ENCODE peak calls at places on chromosome 7, in eight cellular contexts. F is B cell, X is AG04450, V is MM.1S, P is astrocyte of the spinal cord, S is AG09319, E is GM20000, Y is endothelial cell. T is an unnamed sample.

GRCh38 chr7:105257338-105257737 is 131.4 kb downstream of the SRPK2 start:
- DNase-seq in F (no peak), P (no peak), Y (no peak), S (no peak), E (no peak), X (no peak), V (peak), T (no peak)

GRCh38 chr7:64045301-64046040 is at the start of gene ZNF727:
- DNase-seq in Y (no peak), E (no peak), V (peak), S (no peak), P (no peak), X (no peak), F (peak), T (no peak)

GRCh38 chr7:157839672-157840167 is 502.9 kb downstream of the DNAJB6 start:
- DNase-seq in V (no peak), X (no peak), E (no peak), Y (no peak), F (no peak), S (no peak), P (no peak), T (no peak)

GRCh38 chr7:27462575-27463270 is 200.0 kb downstream of the HIBADH start:
- DNase-seq in P (peak), Y (no peak), V (no peak), E (no peak), S (no peak), F (no peak), X (no peak), T (no peak)

GRCh38 chr7:107860241-107860961 is 30.6 kb upstream of the DLD start:
- DNase-seq in S (no peak), F (no peak), X (no peak), V (no peak), Y (no peak), P (no peak), E (no peak), T (no peak)

GRCh38 chr7:115116773-115117715 is 195.2 kb downstream of the MDFIC start:
- DNase-seq in V (no peak), X (no peak), E (no peak), S (no peak), P (no peak), F (no peak), Y (no peak), T (no peak)

GRCh38 chr7:39672176-39672575 is 48.8 kb downstream of the RALA start:
- DNase-seq in X (no peak), Y (no peak), F (no peak), V (no peak), E (no peak), P (no peak), S (no peak), T (no peak)

GRCh38 chr7:29035044-29035740 is 77.1 kb upstream of the TRIL start:
- DNase-seq in X (no peak), S (no peak), Y (no peak), V (no peak), E (no peak), P (peak), F (no peak), T (no peak)

GRCh38 chr7:81484266-81484665 is 285.6 kb downstream of the HGF start:
- DNase-seq in F (no peak), S (peak), V (peak), E (no peak), X (peak), Y (peak), P (peak), T (no peak)

GRCh38 chr7:84193787-84194186 is 802 bp downstream of the SEMA3A start:
- DNase-seq in S (no peak), F (no peak), V (no peak), P (peak), Y (no peak), E (no peak), X (no peak), T (no peak)

GRCh38 chr7:157979631-157980340 is 607.8 kb downstream of the PTPRN2 start:
- DNase-seq in P (no peak), E (no peak), V (no peak), F (no peak), X (no peak), S (no peak), Y (no peak), T (no peak)

GRCh38 chr7:38244516-38244915 is 28.9 kb downstream of the TARP start:
- DNase-seq in S (no peak), E (no peak), V (no peak), X (no peak), F (no peak), Y (no peak), P (no peak), T (no peak)

GRCh38 chr7:77282897-77283296 is 83.3 kb upstream of the FGL2 start:
- DNase-seq in F (no peak), V (no peak), P (no peak), S (no peak), E (no peak), X (no peak), Y (no peak), T (no peak)

GRCh38 chr7:46393142-46393541 is 472.1 kb upstream of the IGFBP3 start:
- DNase-seq in V (no peak), P (no peak), F (no peak), E (no peak), S (no peak), Y (no peak), X (no peak), T (no peak)

GRCh38 chr7:111650456-111650999 is 88.2 kb upstream of the IMMP2L start:
- DNase-seq in E (no peak), Y (no peak), F (no peak), X (no peak), P (peak), S (peak), V (no peak), T (no peak)

GRCh38 chr7:4683884-4684565 is 1.9 kb downstream of the FOXK1 start:
- DNase-seq in P (peak), X (no peak), E (peak), V (peak), S (peak), F (peak), Y (no peak), T (peak)

GRCh38 chr7:105350906-105351305 is 37.8 kb downstream of the SRPK2 start:
- DNase-seq in V (no peak), E (no peak), P (no peak), Y (no peak), F (no peak), S (no peak), X (no peak), T (no peak)

GRCh38 chr7:87398441-87398840 is 53.0 kb downstream of the CROT start:
- DNase-seq in S (no peak), P (peak), E (no peak), Y (no peak), F (no peak), V (no peak), X (peak), T (no peak)

GRCh38 chr7:2032876-2033407 is 199.8 kb downstream of the MAD1L1 start:
- DNase-seq in F (no peak), P (no peak), S (no peak), X (no peak), V (no peak), E (no peak), Y (no peak), T (no peak)

GRCh38 chr7:96052289-96052688 is 269.6 kb downstream of the SLC25A13 start:
- DNase-seq in X (no peak), Y (no peak), E (no peak), S (no peak), F (no peak), P (no peak), V (no peak), T (no peak)

GRCh38 chr7:155169498-155170065 is 99.5 kb downstream of the HTR5A start:
- DNase-seq in F (no peak), X (no peak), S (no peak), E (no peak), V (no peak), P (no peak), Y (no peak), T (no peak)

GRCh38 chr7:158976468-158976848 is 120.1 kb downstream of the DYNC2I1 start:
- DNase-seq in P (no peak), Y (no peak), E (peak), S (no peak), F (no peak), V (no peak), X (no peak), T (no peak)

GRCh38 chr7:19146699-19147098 is 1.5 kb upstream of the FERD3L start:
- DNase-seq in V (peak), Y (peak), E (no peak), X (no peak), P (peak), F (no peak), S (no peak), T (peak)

GRCh38 chr7:152051968-152052367 is 26.5 kb downstream of the GALNT11 start:
- DNase-seq in E (no peak), X (no peak), V (no peak), P (no peak), S (no peak), F (no peak), Y (no peak), T (no peak)

GRCh38 chr7:152056621-152057274 is 31.3 kb downstream of the GALNT11 start:
- DNase-seq in S (no peak), X (no peak), V (no peak), P (no peak), E (no peak), Y (no peak), F (no peak), T (no peak)

GRCh38 chr7:152052772-152053171 is 27.3 kb downstream of the GALNT11 start:
- DNase-seq in F (no peak), Y (no peak), E (no peak), X (no peak), P (no peak), V (no peak), S (no peak), T (no peak)

GRCh38 chr7:152050547-152050971 is 25.1 kb downstream of the GALNT11 start:
- DNase-seq in P (peak), E (no peak), S (peak), V (no peak), F (no peak), Y (no peak), X (peak), T (no peak)

GRCh38 chr7:152054377-152055230 is 29.1 kb downstream of the GALNT11 start:
- DNase-seq in Y (no peak), V (no peak), X (peak), S (peak), F (no peak), P (peak), E (no peak), T (no peak)
- TF ChIP-seq CTCF in Y (no peak), V (no peak), X (no peak), S (peak), F (no peak), P (no peak), E (no peak), T (no peak)

GRCh38 chr7:33334349-33334748 is 205.0 kb downstream of the BBS9 start:
- DNase-seq in Y (peak), F (no peak), E (peak), X (no peak), S (no peak), P (peak), V (no peak), T (peak)
- TF ChIP-seq CTCF in Y (peak), F (no peak), E (no peak), X (peak), S (peak), P (peak), V (peak), T (peak)

DNA sequence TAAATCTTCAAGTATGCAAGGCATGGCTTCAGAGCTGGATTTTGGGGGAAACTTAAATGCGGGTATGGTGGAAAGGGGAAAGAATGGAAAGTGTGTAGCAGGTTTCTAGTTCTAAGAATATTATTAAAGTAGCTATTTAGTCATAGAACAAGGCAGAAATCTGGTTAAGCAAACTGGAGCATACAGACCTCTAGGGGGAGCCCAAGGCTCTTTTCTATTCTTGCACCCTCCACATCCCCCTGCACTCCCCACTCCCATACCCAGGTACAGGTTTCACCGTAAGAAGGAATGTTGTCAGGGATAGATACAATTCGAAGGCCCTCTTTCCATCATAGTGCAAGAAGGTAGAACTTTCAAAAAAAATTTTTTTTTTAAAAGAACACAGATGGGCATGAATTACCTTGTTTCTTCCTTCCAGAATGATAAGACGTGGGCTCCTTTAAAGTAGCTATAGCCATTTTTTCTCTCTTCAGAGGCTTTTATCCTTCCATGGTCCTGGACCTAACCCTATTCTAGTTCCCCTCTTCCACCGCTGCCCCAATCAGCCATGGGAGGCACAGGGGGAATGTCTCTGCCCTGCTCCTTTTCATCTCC is 41.5 kb upstream of the SMIM30 start:
- DNase-seq in F (no peak), E (peak), P (peak), V (peak), S (no peak), Y (peak), X (peak), T (peak)
- TF ChIP-seq CTCF in F (peak), E (peak), P (peak), V (peak), S (peak), Y (peak), X (peak), T (peak)

GRCh38 chr7:130273863-130274262 is 7.2 kb downstream of the CPA2 start:
- DNase-seq in E (no peak), P (peak), S (peak), V (no peak), F (no peak), X (peak), Y (peak), T (no peak)
- TF ChIP-seq CTCF in E (no peak), P (no peak), S (no peak), V (no peak), F (no peak), X (peak), Y (no peak), T (no peak)

GRCh38 chr7:25995893-25996529 is 156.0 kb upstream of the NFE2L3 start:
- DNase-seq in Y (no peak), P (no peak), F (no peak), X (no peak), E (no peak), V (no peak), S (no peak), T (no peak)
- TF ChIP-seq CTCF in Y (no peak), P (no peak), F (no peak), X (no peak), E (no peak), V (no peak), S (no peak), T (no peak)

GRCh38 chr7:41241641-41242040 is 461.2 kb downstream of the INHBA start:
- DNase-seq in V (no peak), P (no peak), F (no peak), S (no peak), E (no peak), Y (no peak), X (no peak), T (no peak)
- TF ChIP-seq CTCF in V (no peak), P (no peak), F (no peak), S (no peak), E (no peak), Y (no peak), X (no peak), T (no peak)

GRCh38 chr7:74525140-74525539 is 71.4 kb downstream of the GTF2IRD1 start:
- DNase-seq in X (no peak), E (no peak), P (no peak), V (no peak), Y (no peak), S (no peak), F (no peak), T (no peak)
- TF ChIP-seq CTCF in X (no peak), E (no peak), P (no peak), V (no peak), Y (no peak), S (no peak), F (no peak), T (no peak)